ENCODE peak calls at places on chromosomes 16 and 17, in eight cellular contexts. X is activated T-helper 9 cell treated with anti-CD3 and anti-CD28 coated beads, Interleukin-2, amount 50 U/mL, for 16 hours; R is HT1080; W is substantia nigra; Y is stimulated activated CD4-positive, alpha-beta T cell treated with anti-CD3 and anti-CD28 coated beads, TNF-alpha, amount 100 ng/mL, for 24 hours; M is thoracic aorta; N is posterior cingulate gyrus; U is HTR-8/SVneo. C is an unnamed sample.

GRCh38 chr17:1229354-1229890 is 40.8 kb upstream of the BHLHA9 start:
- DNase-seq in X (peak), R (no peak), W (peak), Y (peak), M (no peak), N (peak), U (peak), C (no peak)

GRCh38 chr16:55133654-55134053 is 190.3 kb upstream of the IRX6 start:
- DNase-seq in X (no peak), R (no peak), W (no peak), Y (no peak), M (no peak), N (no peak), U (no peak), C (no peak)

GRCh38 chr16:54098247-54098646 is 188.3 kb downstream of the IRX3 start:
- DNase-seq in X (no peak), R (no peak), W (no peak), Y (no peak), M (no peak), N (no peak), U (no peak), C (no peak)

GRCh38 chr17:78433780-78434335 is 55.4 kb downstream of the PGS1 start:
- DNase-seq in X (no peak), R (no peak), W (no peak), Y (no peak), M (no peak), N (no peak), U (no peak), C (no peak)

GRCh38 chr17:55302407-55302787 is 37.6 kb downstream of the HLF start:
- DNase-seq in X (no peak), R (no peak), W (no peak), Y (no peak), M (no peak), N (no peak), U (no peak), C (no peak)

GRCh38 chr17:19757536-19758180 is 9.6 kb upstream of the ALDH3A1 start:
- DNase-seq in X (no peak), R (no peak), W (no peak), Y (no peak), M (no peak), N (no peak), U (no peak), C (no peak)

GRCh38 chr16:8859913-8860881 is 8.6 kb downstream of the CARHSP1 start:
- DNase-seq in X (no peak), R (no peak), W (no peak), Y (no peak), M (no peak), N (no peak), U (no peak), C (no peak)

GRCh38 chr17:67629963-67630320 is 87.8 kb upstream of the NOL11 start:
- DNase-seq in X (no peak), R (peak), W (no peak), Y (no peak), M (no peak), N (no peak), U (peak), C (peak)

GRCh38 chr17:1078062-1078711 is 81.3 kb downstream of the TIMM22 start:
- DNase-seq in X (no peak), R (no peak), W (no peak), Y (no peak), M (no peak), N (no peak), U (no peak), C (no peak)

GRCh38 chr17:13306310-13306962 is 288.6 kb upstream of the ELAC2 start:
- DNase-seq in X (no peak), R (peak), W (no peak), Y (no peak), M (no peak), N (no peak), U (peak), C (peak)

GRCh38 chr16:81715358-81716196 is 63.5 kb upstream of the PLCG2 start:
- DNase-seq in X (no peak), R (no peak), W (no peak), Y (no peak), M (no peak), N (no peak), U (no peak), C (no peak)

GRCh38 chr16:1070084-1070987 is 2.2 kb upstream of the SSTR5 start:
- DNase-seq in X (no peak), R (no peak), W (no peak), Y (no peak), M (no peak), N (no peak), U (no peak), C (no peak)

GRCh38 chr16:78762222-78762621 is 662.8 kb downstream of the WWOX start:
- DNase-seq in X (no peak), R (no peak), W (no peak), Y (no peak), M (no peak), N (no peak), U (no peak), C (no peak)

GRCh38 chr17:70736375-70736957 is 567.1 kb downstream of the KCNJ2 start:
- DNase-seq in X (no peak), R (no peak), W (no peak), Y (no peak), M (no peak), N (no peak), U (no peak), C (no peak)

GRCh38 chr16:3195975-3196374 is 8.0 kb downstream of the OR1F1 start:
- DNase-seq in X (no peak), R (peak), W (no peak), Y (no peak), M (no peak), N (no peak), U (no peak), C (no peak)

GRCh38 chr17:5780476-5780875 is 196.2 kb upstream of the NLRP1 start:
- DNase-seq in X (no peak), R (peak), W (no peak), Y (no peak), M (no peak), N (no peak), U (no peak), C (peak)

GRCh38 chr16:76389126-76389525 is 111.9 kb downstream of the CNTNAP4 start:
- DNase-seq in X (no peak), R (peak), W (no peak), Y (no peak), M (no peak), N (no peak), U (no peak), C (no peak)

GRCh38 chr17:40966848-40967247 is at the start of gene KRT39:
- DNase-seq in X (no peak), R (no peak), W (no peak), Y (no peak), M (no peak), N (no peak), U (no peak), C (no peak)

GRCh38 chr17:81365148-81365600 is 30.1 kb upstream of the BAHCC1 start:
- DNase-seq in X (no peak), R (no peak), W (no peak), Y (peak), M (no peak), N (no peak), U (no peak), C (peak)

GRCh38 chr17:55664287-55664686 is 58.4 kb downstream of the TMEM100 start:
- DNase-seq in X (no peak), R (no peak), W (no peak), Y (no peak), M (no peak), N (no peak), U (no peak), C (no peak)

GRCh38 chr16:73311857-73312723 is 264.2 kb upstream of the ZFHX3 start:
- DNase-seq in X (no peak), R (no peak), W (no peak), Y (no peak), M (no peak), N (no peak), U (no peak), C (no peak)

GRCh38 chr16:20401475-20402016 is 3.0 kb downstream of the PDILT start:
- DNase-seq in X (no peak), R (no peak), W (no peak), Y (no peak), M (no peak), N (no peak), U (no peak), C (no peak)

GRCh38 chr16:28923652-28924398 is 1.2 kb downstream of the RABEP2 start:
- DNase-seq in X (no peak), R (no peak), W (no peak), Y (no peak), M (no peak), N (no peak), U (no peak), C (no peak)

GRCh38 chr17:30225919-30226553 is 9.5 kb downstream of the SLC6A4 start:
- DNase-seq in X (no peak), R (no peak), W (no peak), Y (no peak), M (no peak), N (no peak), U (no peak), C (no peak)

GRCh38 chr16:68590201-68590994 is 51.3 kb downstream of the ZFP90 start:
- DNase-seq in X (peak), R (peak), W (peak), Y (peak), M (no peak), N (peak), U (peak), C (peak)

GRCh38 chr17:80146121-80147034 is 550 bp downstream of the EIF4A3 start:
- DNase-seq in X (no peak), R (no peak), W (no peak), Y (no peak), M (no peak), N (no peak), U (no peak), C (no peak)

GRCh38 chr16:23634461-23635036 is 6.6 kb downstream of the PALB2 start:
- DNase-seq in X (no peak), R (no peak), W (no peak), Y (no peak), M (no peak), N (no peak), U (no peak), C (no peak)